ENCODE peak calls at places on chromosomes 12 and 14, in seven cellular contexts. One of them, this sample, is unnamed.
A peak's percentile ranks its signal among the peaks of the same experiment; 100 is the strongest.

GRCh38 chr12:122399592-122400373 is 22.7 kb downstream of the CLIP1 start:
- DNase-seq in OCI-LY7: peak; percentile 84
- DNase-seq in nephron progenitor cell: peak; percentile 49
- DNase-seq in astrocyte of the spinal cord: peak; percentile 87
- DNase-seq in fibroblast of mammary gland: peak; percentile 96
- DNase-seq in kidney epithelial cell: no peak
- DNase-seq in pancreas: no peak
- DNase-seq in this sample: peak; percentile 77

GRCh38 chr14:103448097-103448496 is 62.9 kb downstream of the MARK3 start:
- DNase-seq in kidney epithelial cell: no peak
- DNase-seq in astrocyte of the spinal cord: no peak
- DNase-seq in nephron progenitor cell: no peak
- DNase-seq in pancreas: no peak
- DNase-seq in fibroblast of mammary gland: peak; percentile 32
- DNase-seq in OCI-LY7: no peak
- DNase-seq in this sample: no peak

GRCh38 chr14:73977896-73978295 is 27.8 kb downstream of the COQ6 start:
- DNase-seq in kidney epithelial cell: no peak
- DNase-seq in astrocyte of the spinal cord: peak; percentile 68
- DNase-seq in fibroblast of mammary gland: no peak
- DNase-seq in nephron progenitor cell: no peak
- DNase-seq in pancreas: no peak
- DNase-seq in OCI-LY7: no peak
- DNase-seq in this sample: peak; percentile 9

GRCh38 chr14:76715102-76715926 is 46.0 kb upstream of the VASH1 start:
- DNase-seq in pancreas: no peak
- DNase-seq in nephron progenitor cell: no peak
- DNase-seq in astrocyte of the spinal cord: no peak
- DNase-seq in fibroblast of mammary gland: peak; percentile 74
- DNase-seq in OCI-LY7: no peak
- DNase-seq in kidney epithelial cell: no peak
- DNase-seq in this sample: no peak

GRCh38 chr14:101875726-101876268 is 88.6 kb upstream of the DYNC1H1 start:
- DNase-seq in astrocyte of the spinal cord: peak; percentile 22
- DNase-seq in nephron progenitor cell: no peak
- DNase-seq in pancreas: no peak
- DNase-seq in kidney epithelial cell: no peak
- DNase-seq in OCI-LY7: no peak
- DNase-seq in fibroblast of mammary gland: peak; percentile 10
- DNase-seq in this sample: no peak

GRCh38 chr12:46494424-46494823 is 121.9 kb upstream of the SLC38A2 start:
- DNase-seq in fibroblast of mammary gland: peak; percentile 33
- DNase-seq in astrocyte of the spinal cord: peak; percentile 73
- DNase-seq in kidney epithelial cell: no peak
- DNase-seq in pancreas: no peak
- DNase-seq in OCI-LY7: no peak
- DNase-seq in nephron progenitor cell: no peak
- DNase-seq in this sample: no peak

GRCh38 chr14:73787760-73788508 is 63.7 kb upstream of the PTGR2 start:
- DNase-seq in pancreas: no peak
- DNase-seq in kidney epithelial cell: no peak
- DNase-seq in astrocyte of the spinal cord: peak; percentile 53
- DNase-seq in nephron progenitor cell: no peak
- DNase-seq in OCI-LY7: peak; percentile 41
- DNase-seq in fibroblast of mammary gland: peak; percentile 77
- DNase-seq in this sample: no peak

GRCh38 chr12:60863421-60863820 is 1267.6 kb downstream of the SLC16A7 start:
- DNase-seq in nephron progenitor cell: no peak
- DNase-seq in OCI-LY7: no peak
- DNase-seq in pancreas: no peak
- DNase-seq in fibroblast of mammary gland: no peak
- DNase-seq in kidney epithelial cell: no peak
- DNase-seq in astrocyte of the spinal cord: no peak
- DNase-seq in this sample: no peak

GRCh38 chr12:130425698-130426245 is 88.1 kb downstream of the PIWIL1 start:
- DNase-seq in kidney epithelial cell: no peak
- DNase-seq in pancreas: no peak
- DNase-seq in astrocyte of the spinal cord: no peak
- DNase-seq in fibroblast of mammary gland: no peak
- DNase-seq in OCI-LY7: no peak
- DNase-seq in nephron progenitor cell: no peak
- DNase-seq in this sample: no peak

GRCh38 chr14:51566831-51567582 is 84.7 kb upstream of the FRMD6 start:
- DNase-seq in OCI-LY7: no peak
- DNase-seq in nephron progenitor cell: no peak
- DNase-seq in fibroblast of mammary gland: no peak
- DNase-seq in astrocyte of the spinal cord: no peak
- DNase-seq in pancreas: no peak
- DNase-seq in kidney epithelial cell: no peak
- DNase-seq in this sample: no peak

GRCh38 chr12:5808956-5809355 is 136.1 kb downstream of the ANO2 start:
- DNase-seq in nephron progenitor cell: no peak
- DNase-seq in pancreas: no peak
- DNase-seq in kidney epithelial cell: peak; percentile 95
- DNase-seq in astrocyte of the spinal cord: peak; percentile 70
- DNase-seq in OCI-LY7: no peak
- DNase-seq in fibroblast of mammary gland: peak; percentile 14
- DNase-seq in this sample: peak; percentile 86

GRCh38 chr14:60647837-60648168 is 1.5 kb downstream of the SIX1 start:
- DNase-seq in OCI-LY7: no peak
- DNase-seq in astrocyte of the spinal cord: no peak
- DNase-seq in kidney epithelial cell: no peak
- DNase-seq in pancreas: no peak
- DNase-seq in nephron progenitor cell: no peak
- DNase-seq in fibroblast of mammary gland: no peak
- DNase-seq in this sample: no peak

GRCh38 chr12:112527501-112527900 is 108.8 kb downstream of the PTPN11 start:
- DNase-seq in fibroblast of mammary gland: no peak
- DNase-seq in kidney epithelial cell: no peak
- DNase-seq in OCI-LY7: no peak
- DNase-seq in astrocyte of the spinal cord: no peak
- DNase-seq in nephron progenitor cell: no peak
- DNase-seq in pancreas: no peak
- DNase-seq in this sample: no peak
- TF ChIP-seq CTCF in fibroblast of mammary gland: no peak
- TF ChIP-seq CTCF in kidney epithelial cell: no peak
- TF ChIP-seq CTCF in OCI-LY7: no peak
- TF ChIP-seq CTCF in astrocyte of the spinal cord: no peak
- TF ChIP-seq CTCF in nephron progenitor cell: no peak
- TF ChIP-seq CTCF in pancreas: no peak
- TF ChIP-seq CTCF in this sample: no peak

GRCh38 chr12:40646891-40647290 is 45.3 kb upstream of the CNTN1 start:
- DNase-seq in fibroblast of mammary gland: no peak
- DNase-seq in kidney epithelial cell: no peak
- DNase-seq in nephron progenitor cell: no peak
- DNase-seq in astrocyte of the spinal cord: no peak
- DNase-seq in OCI-LY7: no peak
- DNase-seq in pancreas: no peak
- DNase-seq in this sample: no peak
- TF ChIP-seq CTCF in fibroblast of mammary gland: no peak
- TF ChIP-seq CTCF in kidney epithelial cell: no peak
- TF ChIP-seq CTCF in nephron progenitor cell: no peak
- TF ChIP-seq CTCF in astrocyte of the spinal cord: no peak
- TF ChIP-seq CTCF in OCI-LY7: no peak
- TF ChIP-seq CTCF in pancreas: no peak
- TF ChIP-seq CTCF in this sample: no peak

DNA sequence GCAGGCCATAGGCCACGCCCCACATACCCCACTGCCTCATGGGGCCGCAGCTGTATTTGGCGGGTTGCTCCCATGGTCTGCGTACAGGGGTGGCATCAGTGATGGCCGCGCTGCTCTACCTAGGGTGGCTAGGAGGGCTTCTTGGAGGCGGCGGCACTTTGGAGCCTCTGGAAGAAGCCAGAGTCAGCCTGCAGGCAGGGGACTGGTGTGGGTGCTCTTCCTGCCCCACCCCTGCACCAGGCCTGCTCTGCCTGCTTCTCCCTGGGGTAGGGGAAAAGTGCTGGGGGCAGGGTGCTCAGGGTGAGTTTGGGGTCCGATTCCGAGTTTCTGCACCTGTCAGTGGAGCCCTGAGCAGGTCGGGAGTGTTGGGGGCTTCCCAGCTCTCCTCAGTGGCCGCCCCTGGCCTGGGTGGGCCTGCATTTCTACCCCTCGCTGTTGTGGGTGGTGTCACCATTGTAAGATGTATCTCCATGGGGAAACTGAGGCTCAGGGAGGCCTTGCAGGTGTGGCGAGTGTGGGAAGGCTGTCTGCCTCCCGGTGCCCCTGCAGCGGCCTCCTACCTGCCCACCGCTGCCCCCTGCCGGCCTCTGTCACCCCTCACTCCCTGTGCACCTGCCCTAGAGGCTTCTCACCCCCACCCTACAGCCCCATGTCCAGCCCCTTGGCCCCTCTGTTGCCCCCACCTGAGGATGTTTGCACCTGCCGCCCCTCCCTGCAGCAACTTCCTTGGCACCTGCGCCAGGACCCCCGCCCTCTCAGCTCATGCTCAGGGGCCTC is 5.5 kb downstream of the CEP170B start:
- DNase-seq in astrocyte of the spinal cord: no peak
- DNase-seq in fibroblast of mammary gland: no peak
- DNase-seq in nephron progenitor cell: peak; percentile 66
- DNase-seq in OCI-LY7: peak; percentile 27
- DNase-seq in kidney epithelial cell: no peak
- DNase-seq in pancreas: peak; percentile 63
- DNase-seq in this sample: no peak
- TF ChIP-seq CTCF in astrocyte of the spinal cord: peak; percentile 52
- TF ChIP-seq CTCF in fibroblast of mammary gland: peak; percentile 27
- TF ChIP-seq CTCF in nephron progenitor cell: peak; percentile 38
- TF ChIP-seq CTCF in OCI-LY7: peak; percentile 66
- TF ChIP-seq CTCF in kidney epithelial cell: peak; percentile 61
- TF ChIP-seq CTCF in pancreas: peak; percentile 10
- TF ChIP-seq CTCF in this sample: peak; percentile 41

DNA sequence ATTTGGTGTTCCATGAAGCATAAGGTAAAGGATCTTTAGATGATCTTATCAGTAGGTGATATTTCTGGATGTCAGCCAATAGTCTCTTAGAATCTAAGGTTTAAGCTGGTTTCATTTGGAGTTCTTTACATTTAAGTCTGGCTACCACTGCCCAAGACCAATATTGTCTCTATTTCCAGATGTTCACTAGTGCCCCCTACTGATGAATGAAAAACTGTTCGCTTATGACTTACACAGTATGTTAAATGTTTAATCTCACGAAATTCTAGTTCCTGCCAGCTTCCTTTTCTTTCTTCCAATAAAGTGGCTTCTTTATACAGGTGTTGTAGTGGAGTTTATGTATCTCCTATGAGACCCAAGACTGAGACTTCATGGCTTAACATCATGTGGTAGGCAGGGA is 31.8 kb upstream of the MIS18BP1 start:
- DNase-seq in OCI-LY7: peak; percentile 7
- DNase-seq in astrocyte of the spinal cord: no peak
- DNase-seq in fibroblast of mammary gland: peak; percentile 2
- DNase-seq in nephron progenitor cell: no peak
- DNase-seq in kidney epithelial cell: no peak
- DNase-seq in pancreas: no peak
- DNase-seq in this sample: no peak
- TF ChIP-seq CTCF in OCI-LY7: peak; percentile 74
- TF ChIP-seq CTCF in astrocyte of the spinal cord: no peak
- TF ChIP-seq CTCF in fibroblast of mammary gland: peak; percentile 18
- TF ChIP-seq CTCF in nephron progenitor cell: no peak
- TF ChIP-seq CTCF in kidney epithelial cell: no peak
- TF ChIP-seq CTCF in pancreas: no peak
- TF ChIP-seq CTCF in this sample: no peak

GRCh38 chr12:40375076-40375475 is 150.3 kb downstream of the LRRK2 start:
- DNase-seq in kidney epithelial cell: no peak
- DNase-seq in pancreas: no peak
- DNase-seq in OCI-LY7: peak; percentile 50
- DNase-seq in nephron progenitor cell: no peak
- DNase-seq in astrocyte of the spinal cord: no peak
- DNase-seq in fibroblast of mammary gland: peak; percentile 11
- DNase-seq in this sample: no peak
- TF ChIP-seq CTCF in kidney epithelial cell: no peak
- TF ChIP-seq CTCF in pancreas: no peak
- TF ChIP-seq CTCF in OCI-LY7: peak; percentile 75
- TF ChIP-seq CTCF in nephron progenitor cell: peak; percentile 40
- TF ChIP-seq CTCF in astrocyte of the spinal cord: peak; percentile 30
- TF ChIP-seq CTCF in fibroblast of mammary gland: peak; percentile 38
- TF ChIP-seq CTCF in this sample: peak; percentile 37

DNA sequence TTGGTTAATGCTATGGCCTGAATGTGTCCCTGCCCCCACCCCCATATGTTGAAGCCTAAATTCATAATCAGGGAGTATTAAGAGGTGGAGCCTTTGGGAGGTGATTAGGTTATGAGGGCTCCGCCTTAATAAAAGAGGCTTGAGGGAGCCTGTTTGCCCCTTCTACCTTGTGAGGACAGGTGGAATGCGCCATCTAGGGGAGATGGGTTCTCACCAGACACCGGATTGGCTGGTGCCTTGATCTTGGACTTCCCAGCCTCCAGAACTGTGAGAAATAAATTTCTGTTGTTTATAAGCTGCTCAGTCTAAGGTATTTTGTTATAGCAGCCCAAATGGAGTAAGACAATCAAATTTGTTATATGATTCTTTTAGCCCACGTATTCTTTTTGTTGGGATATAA is 148.3 kb downstream of the PTCSC3 start:
- DNase-seq in fibroblast of mammary gland: no peak
- DNase-seq in OCI-LY7: peak; percentile 19
- DNase-seq in nephron progenitor cell: no peak
- DNase-seq in astrocyte of the spinal cord: no peak
- DNase-seq in kidney epithelial cell: no peak
- DNase-seq in pancreas: no peak
- DNase-seq in this sample: no peak
- TF ChIP-seq CTCF in fibroblast of mammary gland: no peak
- TF ChIP-seq CTCF in OCI-LY7: peak; percentile 66
- TF ChIP-seq CTCF in nephron progenitor cell: no peak
- TF ChIP-seq CTCF in astrocyte of the spinal cord: no peak
- TF ChIP-seq CTCF in kidney epithelial cell: no peak
- TF ChIP-seq CTCF in pancreas: no peak
- TF ChIP-seq CTCF in this sample: peak; percentile 2

DNA sequence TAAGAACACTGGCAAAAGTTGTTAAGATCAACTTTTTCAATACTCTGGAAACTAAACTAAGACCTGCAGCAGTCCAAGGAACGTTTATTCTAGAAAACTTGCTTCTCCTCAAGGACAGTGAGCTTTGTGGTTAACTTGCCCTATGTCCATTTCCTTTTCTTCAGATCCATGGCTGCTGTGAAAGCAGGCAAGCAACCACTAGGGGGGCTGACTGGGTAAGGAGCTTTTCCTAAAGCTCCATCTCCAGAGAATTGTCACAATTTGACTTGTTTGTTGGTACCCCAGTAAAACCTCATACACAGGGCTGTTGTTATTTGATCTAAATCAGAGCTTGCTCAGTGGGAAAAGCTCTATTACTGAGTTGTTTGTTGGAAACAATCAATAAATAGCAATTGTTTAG is 10.1 kb upstream of the RPL10L start:
- DNase-seq in OCI-LY7: no peak
- DNase-seq in fibroblast of mammary gland: no peak
- DNase-seq in astrocyte of the spinal cord: no peak
- DNase-seq in kidney epithelial cell: no peak
- DNase-seq in nephron progenitor cell: no peak
- DNase-seq in pancreas: no peak
- DNase-seq in this sample: no peak
- TF ChIP-seq CTCF in OCI-LY7: peak; percentile 24
- TF ChIP-seq CTCF in fibroblast of mammary gland: no peak
- TF ChIP-seq CTCF in astrocyte of the spinal cord: peak; percentile 19
- TF ChIP-seq CTCF in kidney epithelial cell: peak; percentile 51
- TF ChIP-seq CTCF in nephron progenitor cell: peak; percentile 33
- TF ChIP-seq CTCF in pancreas: no peak
- TF ChIP-seq CTCF in this sample: no peak